ENCODE peak calls at places on chromosome 17, in eight cellular contexts. A is central memory CD4-positive, alpha-beta T cell; F is activated gamma-delta T cell treated with anti-CD3 and anti-CD28 coated beads, Interleukin-2, amount 50 U/mL, for 16 hours; O is lower leg skin; V is thoracic aorta; H is cerebellum; B is CD4-positive, CD25-positive, alpha-beta regulatory T cell; J is WTC11. D is an unnamed sample.
A peak's percentile ranks its signal among the peaks of the same experiment; 100 is the strongest.

GRCh38 chr17:81510524-81510797 is 2.1 kb downstream of the ACTG1 start:
- DNase-seq in A (no peak), F (no peak), O (no peak), V (no peak), H (no peak), B (no peak), J (no peak), D (no peak)

GRCh38 chr17:57585341-57586098 is 159.6 kb downstream of the CCDC182 start:
- DNase-seq in A (no peak), F (no peak), O (no peak), V (no peak), H (no peak), B (no peak), J (no peak), D (no peak)

GRCh38 chr17:3892095-3892998 is 506 bp downstream of the CAMKK1 start:
- DNase-seq in A (peak; percentile 84), F (peak; percentile 64), O (peak; percentile 86), V (peak; percentile 59), H (peak; percentile 86), B (peak; percentile 86), J (peak; percentile 64), D (peak; percentile 85)

GRCh38 chr17:82804442-82805191 is 35.2 kb downstream of the ZNF750 start:
- DNase-seq in A (no peak), F (no peak), O (peak; percentile 44), V (no peak), H (peak; percentile 49), B (no peak), J (no peak), D (no peak)

GRCh38 chr17:62966426-62967110 is 533 bp downstream of the TANC2 start:
- DNase-seq in A (no peak), F (peak; percentile 45), O (peak; percentile 16), V (no peak), H (peak; percentile 18), B (peak; percentile 5), J (peak; percentile 44), D (no peak)

GRCh38 chr17:74453665-74454196 is 12.7 kb upstream of the CD300A start:
- DNase-seq in A (no peak), F (no peak), O (no peak), V (no peak), H (peak; percentile 90), B (peak; percentile 48), J (peak; percentile 94), D (peak; percentile 69)

GRCh38 chr17:48102700-48103378 is 1.6 kb upstream of the CBX1 start:
- DNase-seq in A (peak; percentile 26), F (no peak), O (no peak), V (no peak), H (no peak), B (peak; percentile 65), J (no peak), D (no peak)

GRCh38 chr17:17044846-17045561 is 2.7 kb downstream of the MPRIP start:
- DNase-seq in A (no peak), F (no peak), O (no peak), V (no peak), H (no peak), B (peak; percentile 45), J (peak; percentile 23), D (no peak)

GRCh38 chr17:50129946-50130777 is at the start of gene SAMD14:
- DNase-seq in A (peak; percentile 56), F (no peak), O (no peak), V (no peak), H (peak; percentile 82), B (peak; percentile 36), J (no peak), D (peak; percentile 61)

GRCh38 chr17:47802341-47803022 is 19.1 kb downstream of the OSBPL7 start:
- DNase-seq in A (peak; percentile 50), F (peak; percentile 39), O (no peak), V (no peak), H (peak; percentile 75), B (peak; percentile 71), J (peak; percentile 75), D (peak; percentile 57)

GRCh38 chr17:3683054-3683511 is 12.9 kb downstream of the P2RX5 start:
- DNase-seq in A (peak; percentile 48), F (peak; percentile 43), O (no peak), V (no peak), H (peak; percentile 38), B (peak; percentile 65), J (peak; percentile 64), D (peak; percentile 59)

GRCh38 chr17:18962494-18962815 is 10.5 kb downstream of the SLC5A10 start:
- DNase-seq in A (no peak), F (no peak), O (no peak), V (no peak), H (no peak), B (no peak), J (no peak), D (no peak)

GRCh38 chr17:82216301-82217119 is 3.9 kb upstream of the CCDC57 start:
- DNase-seq in A (peak; percentile 61), F (no peak), O (peak; percentile 76), V (no peak), H (no peak), B (peak; percentile 67), J (no peak), D (peak; percentile 56)

GRCh38 chr17:40130352-40131042 is 8.7 kb downstream of the MSL1 start:
- DNase-seq in A (no peak), F (no peak), O (no peak), V (no peak), H (no peak), B (no peak), J (no peak), D (no peak)

GRCh38 chr17:51103451-51103850 is 17.2 kb downstream of the SPAG9 start:
- DNase-seq in A (no peak), F (no peak), O (no peak), V (no peak), H (no peak), B (no peak), J (no peak), D (no peak)

GRCh38 chr17:77372444-77373297 is 231.9 kb downstream of the SEC14L1 start:
- DNase-seq in A (peak; percentile 64), F (no peak), O (peak; percentile 61), V (no peak), H (peak; percentile 75), B (peak; percentile 74), J (peak; percentile 88), D (peak; percentile 61)

D was measured in CD4-positive, alpha-beta memory T cell.